ENCODE peak calls at places on chromosomes 5 and 9, in six cellular contexts. U is T-helper 22 cell; Y is activated CD4-positive, alpha-beta T cell treated with anti-CD3 and anti-CD28 coated beads for 24 hours; O is T follicular helper cell; T is globus pallidus; F is activated CD8-positive, alpha-beta memory T cell treated with anti-CD3 and anti-CD28 coated beads for 4 hours. H is an unnamed sample.

GRCh38 chr5:111968459-111968858 is 211.5 kb upstream of the NREP start:
- DNase-seq in Y (no peak), F (no peak), U (no peak), T (no peak), O (no peak), H (no peak)

GRCh38 chr5:171484460-171484899 is 65.0 kb downstream of the FGF18 start:
- DNase-seq in U (peak), T (no peak), Y (peak), F (peak), O (peak), H (peak)

GRCh38 chr9:30075451-30076199 is 2308.8 kb upstream of the ACO1 start:
- DNase-seq in O (no peak), Y (no peak), U (no peak), T (no peak), F (peak), H (no peak)

GRCh38 chr9:5113523-5113922 is 71.9 kb downstream of the INSL6 start:
- DNase-seq in O (no peak), U (no peak), T (no peak), F (no peak), Y (no peak), H (no peak)

GRCh38 chr5:153629027-153629426 is 138.6 kb downstream of the GRIA1 start:
- DNase-seq in Y (no peak), O (no peak), U (no peak), F (no peak), T (peak), H (no peak)

GRCh38 chr5:33657804-33658435 is 217.2 kb downstream of the TARS1 start:
- DNase-seq in F (no peak), O (no peak), U (no peak), Y (no peak), T (no peak), H (no peak)

GRCh38 chr9:131666779-131667178 is 73.1 kb downstream of the RAPGEF1 start:
- DNase-seq in O (no peak), F (no peak), T (no peak), Y (no peak), U (peak), H (no peak)

GRCh38 chr9:34518110-34518616 is 4.6 kb downstream of the ENHO start:
- DNase-seq in O (no peak), F (no peak), T (no peak), U (no peak), Y (no peak), H (no peak)

GRCh38 chr9:9352877-9353481 is 1259.8 kb downstream of the PTPRD start:
- DNase-seq in Y (no peak), U (no peak), T (peak), F (no peak), O (no peak), H (no peak)

H was measured in stimulated activated CD8-positive, alpha-beta memory T cell treated with anti-CD3 and anti-CD28 coated beads, Interleukin-7, amount 100 ng/mL, for 48 hours.